ENCODE peak calls at places on chromosome 21, in nine cellular contexts. K is HCT116; U is body of pancreas; R is cardiac muscle cell; V is PC-3; F is GM23338; M is CD8-positive, alpha-beta T cell; J is lower lobe of right lung; A is fibroblast of lung. H is an unnamed sample.

GRCh38 chr21:37060296-37060695 is 12.6 kb downstream of the PIGP start:
- DNase-seq in A (peak; percentile 96), K (peak; percentile 82), J (no peak), F (peak; percentile 80), R (peak; percentile 89), M (no peak), U (peak; percentile 31), V (peak; percentile 97), H (no peak)

GRCh38 chr21:36207577-36208320 is 51.1 kb downstream of the DOP1B start:
- DNase-seq in M (no peak), R (no peak), V (peak; percentile 88), A (peak; percentile 90), F (no peak), U (no peak), K (no peak), J (no peak), H (no peak)

GRCh38 chr21:25313891-25314646 is 293.2 kb downstream of the MRPL39 start:
- DNase-seq in K (no peak), F (no peak), J (no peak), A (peak; percentile 42), R (peak; percentile 57), M (no peak), U (no peak), V (peak; percentile 63), H (no peak)

GRCh38 chr21:38869946-38870345 is 64.2 kb downstream of the ETS2 start:
- DNase-seq in M (no peak), J (no peak), F (no peak), R (peak; percentile 8), K (no peak), A (no peak), U (no peak), V (no peak), H (no peak)

GRCh38 chr21:22881131-22881530 is 1882.9 kb downstream of the NCAM2 start:
- DNase-seq in M (no peak), J (no peak), F (peak; percentile 6), U (no peak), A (no peak), V (no peak), K (no peak), R (no peak), H (no peak)

GRCh38 chr21:38359090-38359489 is 102.3 kb downstream of the KCNJ15 start:
- DNase-seq in V (no peak), M (no peak), F (no peak), K (no peak), U (no peak), J (no peak), R (no peak), A (no peak), H (no peak)

GRCh38 chr21:38950388-38951094 is 144.8 kb downstream of the ETS2 start:
- DNase-seq in R (peak; percentile 49), K (no peak), V (peak; percentile 48), A (no peak), U (no peak), F (no peak), J (no peak), M (no peak), H (no peak)

GRCh38 chr21:23725576-23725975 is 1881.7 kb downstream of the MRPL39 start:
- DNase-seq in A (no peak), U (no peak), V (peak; percentile 18), R (no peak), J (no peak), K (no peak), F (peak; percentile 63), M (no peak), H (no peak)

GRCh38 chr21:37562920-37563640 is 196.5 kb downstream of the DYRK1A start:
- DNase-seq in R (no peak), M (no peak), K (no peak), J (peak; percentile 57), V (no peak), F (no peak), A (no peak), U (peak; percentile 59), H (no peak)

GRCh38 chr21:28699591-28700259 is 293.0 kb downstream of the LTN1 start:
- DNase-seq in J (no peak), U (no peak), A (no peak), M (no peak), R (no peak), V (no peak), F (no peak), K (no peak), H (no peak)

GRCh38 chr21:37551406-37552355 is 185.1 kb downstream of the DYRK1A start:
- DNase-seq in V (no peak), R (peak; percentile 82), K (no peak), U (peak; percentile 38), F (no peak), J (peak; percentile 60), M (no peak), A (peak; percentile 18), H (no peak)

GRCh38 chr21:29384608-29385359 is 86.1 kb downstream of the BACH1 start:
- DNase-seq in U (no peak), M (no peak), F (no peak), R (no peak), J (no peak), A (peak; percentile 34), V (no peak), K (no peak), H (no peak)

GRCh38 chr21:30194701-30195299 is 21.1 kb downstream of the CLDN8 start:
- DNase-seq in J (no peak), M (no peak), K (no peak), U (no peak), A (no peak), V (peak; percentile 76), F (peak; percentile 81), R (peak; percentile 62), H (peak; percentile 4)

DNA sequence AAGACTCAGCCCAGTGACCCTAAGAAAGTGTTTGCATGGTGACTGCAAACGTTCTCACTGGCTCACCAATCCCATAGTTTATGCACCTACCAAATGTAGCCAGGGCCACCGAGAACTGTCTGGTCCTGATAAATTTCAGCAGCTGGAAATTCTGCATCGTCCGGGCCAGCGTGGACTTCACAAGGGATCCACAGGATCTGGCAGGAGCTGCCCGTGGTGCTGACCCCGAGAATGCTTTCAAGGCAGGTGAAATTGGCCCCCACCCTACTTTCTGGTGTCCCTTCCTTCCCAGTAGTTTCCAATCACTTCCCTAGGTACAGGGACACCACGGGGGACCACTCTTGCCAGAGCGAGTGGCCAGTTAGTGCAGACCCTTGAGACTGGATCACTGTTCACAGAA is 26.2 kb downstream of the UBASH3A start:
- DNase-seq in U (no peak), A (no peak), R (peak; percentile 5), F (peak; percentile 41), K (no peak), V (no peak), J (no peak), M (no peak), H (no peak)
- H3K36me3 ChIP-seq in U (no peaks in the 10 kb centered on the region), A (no peaks in the 10 kb centered on the region), R (no peaks in the 10 kb centered on the region), F (no peaks in the 10 kb centered on the region), K (no peaks in the 10 kb centered on the region), V (no peaks in the 10 kb centered on the region), J (no peaks in the 10 kb centered on the region), M (peaks cover 76% of the 10 kb centered on the region), H (no peaks in the 10 kb centered on the region)

GRCh38 chr21:45295576-45296365 is 8.1 kb upstream of the POFUT2 start:
- DNase-seq in V (peak; percentile 84), A (peak; percentile 84), M (no peak), J (peak; percentile 16), K (no peak), U (no peak), F (no peak), R (no peak), H (no peak)

GRCh38 chr21:45296638-45297037 is 8.9 kb upstream of the POFUT2 start:
- DNase-seq in F (no peak), U (no peak), J (no peak), K (no peak), A (no peak), V (no peak), R (no peak), M (no peak), H (no peak)

GRCh38 chr21:45299026-45299863 is 11.6 kb upstream of the POFUT2 start:
- DNase-seq in M (no peak), K (no peak), J (peak; percentile 44), F (no peak), R (peak; percentile 58), A (no peak), U (no peak), V (no peak), H (no peak)

GRCh38 chr21:45297329-45297728 is 9.6 kb upstream of the POFUT2 start:
- DNase-seq in V (no peak), K (no peak), J (no peak), R (no peak), A (no peak), F (no peak), U (no peak), M (no peak), H (no peak)

GRCh38 chr21:45297869-45298268 is 10.2 kb upstream of the POFUT2 start:
- DNase-seq in V (no peak), U (no peak), F (no peak), R (no peak), A (no peak), K (no peak), J (no peak), M (no peak), H (no peak)
- H3K4me3 ChIP-seq in V (no peak overlapping the region), U (no peak overlapping the region), F (no peak overlapping the region), R (no peak overlapping the region), A (no peak overlapping the region), K (no peak overlapping the region), J (no peak overlapping the region), M (no peak overlapping the region), H (no peak overlapping the region)

GRCh38 chr21:18460979-18461378 is 57.4 kb upstream of the TMPRSS15 start:
- DNase-seq in R (no peak), V (no peak), U (no peak), K (no peak), F (no peak), A (no peak), J (no peak), M (no peak), H (no peak)

GRCh38 chr21:18467715-18468114 is 64.1 kb upstream of the TMPRSS15 start:
- DNase-seq in F (no peak), U (no peak), K (no peak), J (no peak), R (no peak), A (no peak), V (no peak), M (no peak), H (no peak)

DNA sequence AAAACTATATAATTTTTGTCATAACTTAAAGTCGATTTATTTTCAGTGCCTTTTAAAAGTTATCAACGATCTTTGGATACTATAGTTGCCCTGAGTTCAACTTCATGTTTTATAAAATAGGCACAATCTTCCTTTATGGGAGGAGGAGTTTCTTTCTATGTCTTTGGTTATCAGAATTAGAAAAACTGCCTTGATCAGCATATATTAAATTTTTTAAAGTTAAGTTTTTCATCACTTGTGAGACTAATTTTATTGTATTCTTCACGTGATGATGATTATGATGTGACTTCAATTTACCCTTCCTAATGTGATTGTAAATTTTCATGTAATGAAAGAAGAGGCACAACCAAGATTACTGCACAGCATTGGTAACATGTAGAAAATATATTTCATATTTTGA is 58.2 kb upstream of the TMPRSS15 start:
- DNase-seq in R (no peak), A (no peak), U (no peak), F (no peak), V (no peak), K (no peak), J (no peak), M (no peak), H (no peak)
- H3K4me1 ChIP-seq in R (peaks cover 2% of the 10 kb centered on the region), A (no peaks in the 10 kb centered on the region), U (no peaks in the 10 kb centered on the region), F (peaks cover 38% of the 10 kb centered on the region), V (no peaks in the 10 kb centered on the region), K (no peaks in the 10 kb centered on the region), J (no peaks in the 10 kb centered on the region), M (no peaks in the 10 kb centered on the region), H (no peaks in the 10 kb centered on the region)

DNA sequence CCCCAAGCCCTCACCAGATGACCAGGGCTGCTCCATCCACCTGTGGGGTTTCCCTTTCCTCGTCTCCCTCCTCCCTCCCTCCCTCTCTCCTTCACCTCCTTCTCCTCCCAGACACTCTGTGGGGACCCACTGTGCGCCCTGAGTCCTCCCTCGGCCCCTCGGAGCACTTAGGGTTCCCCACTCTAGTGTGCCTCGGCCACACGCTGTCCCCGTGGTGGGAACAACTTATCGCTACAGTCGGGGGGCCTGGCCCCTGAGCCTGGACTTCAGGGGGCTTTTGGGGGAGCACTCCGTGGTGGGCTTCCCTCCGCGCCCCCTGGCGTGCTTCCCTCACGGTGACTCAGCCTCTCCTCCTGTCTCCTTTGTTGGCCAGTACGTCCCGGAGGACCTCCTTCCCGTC is 27.5 kb downstream of the CSTB start:
- DNase-seq in J (no peak), U (no peak), V (no peak), K (no peak), M (no peak), R (no peak), F (no peak), A (no peak), H (no peak)
- H3K36me3 ChIP-seq in J (peaks cover 99% of the 10 kb centered on the region), U (peaks cover 36% of the 10 kb centered on the region), V (peaks cover 66% of the 10 kb centered on the region), K (peaks cover 25% of the 10 kb centered on the region), M (peaks cover 3% of the 10 kb centered on the region), R (peaks cover 11% of the 10 kb centered on the region), F (no peaks in the 10 kb centered on the region), A (peaks cover 25% of the 10 kb centered on the region), H (peaks cover 28% of the 10 kb centered on the region)

H was measured in iPS DF 6.9.